ENCODE peak calls at places on chromosomes 11 and 22, in six cellular contexts. Y is tibial nerve, P is GM12878, J is transverse colon, V is suprapubic skin, B is A549. S is an unnamed sample.

GRCh38 chr22:27564806-27565205 is 236.8 kb downstream of the MN1 start:
- DNase-seq in Y (no peak), P (no peak), J (no peak), V (no peak), B (no peak), S (no peak)

GRCh38 chr22:43142881-43143562 is at the start of gene MCAT:
- DNase-seq in Y (peak; percentile 74), P (peak; percentile 28), J (peak; percentile 90), V (peak; percentile 92), B (peak; percentile 65), S (peak; percentile 84)

GRCh38 chr11:73894725-73895335 is 18.0 kb downstream of the PAAF1 start:
- DNase-seq in Y (no peak), P (no peak), J (no peak), V (no peak), B (no peak), S (no peak)

GRCh38 chr11:115961168-115962003 is 457.2 kb upstream of the CADM1 start:
- DNase-seq in Y (no peak), P (no peak), J (no peak), V (no peak), B (no peak), S (no peak)

GRCh38 chr11:3162410-3163240 is 2.5 kb downstream of the OSBPL5 start:
- DNase-seq in Y (peak; percentile 12), P (no peak), J (peak; percentile 7), V (no peak), B (no peak), S (peak; percentile 26)

GRCh38 chr11:117057317-117057716 is 40.9 kb downstream of the SIK3 start:
- DNase-seq in Y (no peak), P (no peak), J (no peak), V (no peak), B (no peak), S (no peak)

GRCh38 chr11:130606781-130607511 is 158.5 kb downstream of the ADAMTS15 start:
- DNase-seq in Y (peak; percentile 68), P (no peak), J (no peak), V (peak; percentile 86), B (no peak), S (peak; percentile 50)

GRCh38 chr11:115181480-115181879 is 322.7 kb downstream of the CADM1 start:
- DNase-seq in Y (no peak), P (no peak), J (no peak), V (no peak), B (no peak), S (no peak)

GRCh38 chr22:29093501-29093921 is 20.7 kb downstream of the KREMEN1 start:
- DNase-seq in Y (no peak), P (no peak), J (no peak), V (no peak), B (no peak), S (no peak)

GRCh38 chr11:17934194-17934593 is 78.7 kb downstream of the SERGEF start:
- DNase-seq in Y (no peak), P (no peak), J (no peak), V (no peak), B (no peak), S (no peak)

GRCh38 chr11:69437001-69437875 is 44.2 kb upstream of the LINC01488 start:
- DNase-seq in Y (no peak), P (no peak), J (no peak), V (no peak), B (peak; percentile 71), S (no peak)

GRCh38 chr22:46046299-46046685 is 69.3 kb upstream of the WNT7B start:
- DNase-seq in Y (peak; percentile 13), P (no peak), J (peak; percentile 10), V (peak; percentile 79), B (no peak), S (peak; percentile 51)

GRCh38 chr11:45857834-45858492 is 10.7 kb downstream of the CRY2 start:
- DNase-seq in Y (no peak), P (no peak), J (no peak), V (no peak), B (no peak), S (no peak)

GRCh38 chr22:49849161-49850020 is 4.3 kb upstream of the ZBED4 start:
- DNase-seq in Y (no peak), P (no peak), J (no peak), V (no peak), B (no peak), S (no peak)

GRCh38 chr11:130571947-130572584 is 123.6 kb downstream of the ADAMTS15 start:
- DNase-seq in Y (no peak), P (no peak), J (no peak), V (no peak), B (no peak), S (no peak)

GRCh38 chr11:68330700-68331337 is 18.4 kb downstream of the LRP5 start:
- DNase-seq in Y (no peak), P (no peak), J (no peak), V (no peak), B (no peak), S (no peak)

GRCh38 chr11:108601150-108601549 is 7.6 kb upstream of the EXPH5 start:
- DNase-seq in Y (no peak), P (no peak), J (no peak), V (no peak), B (no peak), S (no peak)

GRCh38 chr11:79397252-79397651 is 43.6 kb downstream of the TENM4 start:
- DNase-seq in Y (no peak), P (no peak), J (no peak), V (no peak), B (no peak), S (no peak)

GRCh38 chr11:86952933-86953637 is 2.1 kb downstream of the FZD4 start:
- DNase-seq in Y (no peak), P (no peak), J (no peak), V (no peak), B (no peak), S (no peak)

GRCh38 chr11:10654211-10655150 is 39.1 kb downstream of the IRAG1 start:
- DNase-seq in Y (no peak), P (peak; percentile 23), J (no peak), V (no peak), B (peak; percentile 35), S (no peak)

GRCh38 chr11:82405392-82405791 is 328.3 kb downstream of the FAM181B start:
- DNase-seq in Y (no peak), P (no peak), J (no peak), V (no peak), B (no peak), S (no peak)

DNA sequence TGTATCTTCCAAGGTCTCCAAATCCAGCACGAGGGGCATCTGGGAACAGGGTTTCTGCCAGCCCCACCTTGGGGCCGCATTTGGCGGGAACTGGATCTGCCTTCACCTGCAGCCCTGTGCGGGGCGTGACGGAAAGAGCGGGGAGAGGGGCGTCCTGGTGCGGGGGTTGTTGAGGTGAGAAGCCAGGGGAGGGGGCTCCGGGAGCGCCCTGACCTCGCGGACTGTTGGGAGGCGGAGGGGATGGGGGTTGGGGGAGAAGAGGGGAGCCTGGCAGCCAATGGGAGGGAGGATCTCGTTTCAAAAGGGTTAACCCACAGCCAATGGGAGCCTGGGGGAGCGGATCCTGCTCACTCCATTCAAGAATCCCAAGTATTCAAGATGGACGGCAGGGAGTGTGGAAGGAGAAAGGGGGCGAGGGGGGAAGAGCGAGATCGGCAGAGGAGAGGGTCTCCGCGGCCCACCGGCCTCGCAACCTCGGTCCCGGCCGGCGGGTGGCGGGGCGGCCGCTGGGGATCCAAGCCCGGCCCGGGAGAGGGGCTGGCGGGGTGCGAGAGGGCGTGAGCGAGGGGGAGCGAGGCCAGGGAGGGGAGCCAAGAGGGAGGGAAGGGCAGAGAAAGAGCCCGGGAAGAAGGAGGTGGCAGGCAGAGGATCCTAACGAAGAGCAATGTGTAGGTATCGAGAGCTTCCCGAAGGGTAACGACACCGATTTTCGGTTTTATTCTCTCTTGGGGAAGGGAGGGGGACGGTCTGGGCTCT is 11.5 kb downstream of the YPEL4 start:
- DNase-seq in Y (no peak), P (no peak), J (peak; percentile 44), V (no peak), B (peak; percentile 99), S (peak; percentile 85)
- TF ChIP-seq POLR2A in Y (no peak), P (no peak), J (peak; percentile 12), V (no peak), B (peak; percentile 63), S (peak; percentile 51)

GRCh38 chr11:47426062-47426956 is at the start of gene PSMC3:
- DNase-seq in Y (peak; percentile 99), P (peak; percentile 71), J (peak; percentile 99), V (peak; percentile 99), B (peak; percentile 92), S (peak; percentile 97)
- TF ChIP-seq EP300 in Y (peak; percentile 66), P (peak; percentile 99), J (no peak), V (no peak), B (no peak), S (no peak)

GRCh38 chr22:30695871-30696655 is 1.4 kb downstream of the OSBP2 start:
- DNase-seq in Y (no peak), P (no peak), J (no peak), V (no peak), B (no peak), S (no peak)

GRCh38 chr22:30694638-30695350 is at the start of gene OSBP2:
- DNase-seq in Y (no peak), P (no peak), J (peak; percentile 56), V (no peak), B (no peak), S (peak; percentile 46)

GRCh38 chr22:30695351-30695762 is 683 bp downstream of the OSBP2 start:
- DNase-seq in Y (no peak), P (no peak), J (no peak), V (no peak), B (no peak), S (peak; percentile 44)

GRCh38 chr22:30691204-30691603 is 3.5 kb upstream of the OSBP2 start:
- DNase-seq in Y (no peak), P (no peak), J (no peak), V (no peak), B (no peak), S (no peak)

DNA sequence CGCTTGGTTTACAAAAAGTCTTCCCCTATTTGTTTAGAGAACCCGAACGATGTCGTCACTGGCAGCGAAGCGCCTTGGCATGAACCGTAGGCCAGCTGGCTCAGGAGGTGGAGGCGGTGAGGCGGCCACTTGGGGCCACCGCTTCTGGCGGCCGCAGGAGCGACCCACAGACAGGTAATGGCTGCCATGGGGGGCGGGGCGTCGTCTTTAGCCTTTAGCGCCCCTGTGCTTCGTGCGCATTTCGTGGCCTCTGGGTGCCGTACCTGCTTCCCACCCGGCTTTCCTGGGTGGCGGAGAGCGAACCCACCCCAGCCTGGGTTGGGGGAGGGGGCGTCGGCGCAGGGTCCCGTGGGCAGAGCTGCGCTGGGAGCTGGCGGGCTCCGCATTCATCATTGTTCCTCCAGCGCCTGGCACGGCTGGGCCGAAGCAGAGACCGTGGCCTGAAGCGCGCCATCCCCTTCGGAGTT is 470 bp upstream of the OSBP2 start:
- DNase-seq in Y (no peak), P (no peak), J (peak; percentile 75), V (no peak), B (peak; percentile 47), S (peak; percentile 37)
- TF ChIP-seq POLR2A in Y (no peak), P (peak; percentile 44), J (peak; percentile 30), V (no peak), B (no peak), S (no peak)

DNA sequence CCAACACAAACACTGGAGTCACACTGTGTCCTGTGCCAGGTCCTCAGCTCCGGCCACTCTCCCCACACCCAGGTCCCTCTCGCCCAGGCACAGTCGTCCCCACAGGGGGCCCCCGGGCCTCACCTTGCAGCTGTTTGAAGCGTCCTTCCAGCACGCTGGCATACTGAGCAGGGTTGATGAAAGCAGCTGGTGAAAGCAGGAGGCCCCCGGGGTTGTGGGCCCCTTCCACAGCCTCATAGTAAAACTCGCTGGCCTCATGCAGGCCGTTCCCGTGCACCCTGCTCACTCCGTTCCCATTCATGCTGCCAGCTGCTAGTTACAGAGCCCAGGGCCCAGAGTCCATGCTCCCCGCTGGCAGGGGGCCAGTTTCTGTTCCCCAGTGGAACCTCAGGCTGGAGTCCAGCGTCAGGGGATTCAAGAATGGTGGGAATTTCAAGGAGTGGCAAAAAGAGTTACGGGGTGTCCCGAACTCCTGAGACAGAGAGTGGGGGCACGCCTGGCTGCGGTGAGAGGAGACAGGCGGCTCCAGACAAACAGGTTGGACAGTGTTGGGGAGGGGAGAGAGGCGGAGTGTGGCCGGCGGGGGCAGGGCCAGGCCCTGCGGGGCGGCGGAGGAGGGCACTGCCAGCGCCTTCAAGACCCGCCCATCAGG is 10.6 kb downstream of the SPTBN2 start:
- DNase-seq in Y (no peak), P (no peak), J (peak; percentile 54), V (no peak), B (no peak), S (no peak)
- TF ChIP-seq EP300 in Y (no peak), P (no peak), J (no peak), V (no peak), B (no peak), S (no peak)